ENCODE peak calls at places on chromosome 18, in five cellular contexts. One of them, this sample, is unnamed.

GRCh38 chr18:32775628-32776027 is 2.8 kb upstream of the KLHL14 start:
- DNase-seq in GOT3: no peak
- DNase-seq in endothelial cell of umbilical vein: peak
- DNase-seq in GM04504: no peak
- DNase-seq in brain microvascular endothelial cell: no peak
- DNase-seq in this sample: no peak

GRCh38 chr18:54734059-54734458 is 94.2 kb upstream of the RAB27B start:
- DNase-seq in brain microvascular endothelial cell: peak
- DNase-seq in endothelial cell of umbilical vein: peak
- DNase-seq in GOT3: no peak
- DNase-seq in GM04504: peak
- DNase-seq in this sample: peak

GRCh38 chr18:37956902-37957301 is 391.3 kb upstream of the CELF4 start:
- DNase-seq in endothelial cell of umbilical vein: no peak
- DNase-seq in GM04504: no peak
- DNase-seq in brain microvascular endothelial cell: no peak
- DNase-seq in GOT3: no peak
- DNase-seq in this sample: no peak

GRCh38 chr18:22688877-22689496 is 244.1 kb upstream of the RBBP8 start:
- DNase-seq in brain microvascular endothelial cell: no peak
- DNase-seq in GOT3: no peak
- DNase-seq in endothelial cell of umbilical vein: no peak
- DNase-seq in GM04504: no peak
- DNase-seq in this sample: no peak

GRCh38 chr18:12422936-12423335 is 15.2 kb downstream of the PRELID3A start:
- DNase-seq in endothelial cell of umbilical vein: no peak
- DNase-seq in GM04504: no peak
- DNase-seq in GOT3: no peak
- DNase-seq in brain microvascular endothelial cell: no peak
- DNase-seq in this sample: no peak

GRCh38 chr18:48814490-48815181 is 136.1 kb downstream of the SMAD7 start:
- DNase-seq in GOT3: no peak
- DNase-seq in GM04504: no peak
- DNase-seq in endothelial cell of umbilical vein: no peak
- DNase-seq in brain microvascular endothelial cell: no peak
- DNase-seq in this sample: no peak

GRCh38 chr18:74276609-74277008 is 15.2 kb downstream of the CYB5A start:
- DNase-seq in GOT3: no peak
- DNase-seq in brain microvascular endothelial cell: no peak
- DNase-seq in GM04504: no peak
- DNase-seq in endothelial cell of umbilical vein: no peak
- DNase-seq in this sample: no peak

GRCh38 chr18:58848685-58849084 is 16.0 kb upstream of the ZNF532 start:
- DNase-seq in GM04504: no peak
- DNase-seq in GOT3: no peak
- DNase-seq in endothelial cell of umbilical vein: no peak
- DNase-seq in brain microvascular endothelial cell: peak
- DNase-seq in this sample: no peak

GRCh38 chr18:32349728-32350395 is 120.8 kb downstream of the GAREM1 start:
- DNase-seq in GM04504: peak
- DNase-seq in endothelial cell of umbilical vein: peak
- DNase-seq in brain microvascular endothelial cell: peak
- DNase-seq in GOT3: no peak
- DNase-seq in this sample: peak

GRCh38 chr18:75247601-75248421 is 37.2 kb downstream of the TSHZ1 start:
- DNase-seq in GOT3: no peak
- DNase-seq in GM04504: peak
- DNase-seq in brain microvascular endothelial cell: peak
- DNase-seq in endothelial cell of umbilical vein: peak
- DNase-seq in this sample: peak

GRCh38 chr18:73479472-73479871 is 611.7 kb upstream of the NETO1 start:
- DNase-seq in GOT3: no peak
- DNase-seq in endothelial cell of umbilical vein: no peak
- DNase-seq in GM04504: peak
- DNase-seq in brain microvascular endothelial cell: peak
- DNase-seq in this sample: peak

GRCh38 chr18:55577812-55578539 is 10.0 kb downstream of the TCF4 start:
- DNase-seq in GOT3: no peak
- DNase-seq in endothelial cell of umbilical vein: no peak
- DNase-seq in GM04504: no peak
- DNase-seq in brain microvascular endothelial cell: no peak
- DNase-seq in this sample: no peak

GRCh38 chr18:66640431-66640830 is 36.5 kb upstream of the CDH19 start:
- DNase-seq in brain microvascular endothelial cell: peak
- DNase-seq in GM04504: no peak
- DNase-seq in GOT3: no peak
- DNase-seq in endothelial cell of umbilical vein: peak
- DNase-seq in this sample: peak

GRCh38 chr18:5630057-5630765 is 86.4 kb upstream of the EPB41L3 start:
- DNase-seq in endothelial cell of umbilical vein: peak
- DNase-seq in brain microvascular endothelial cell: no peak
- DNase-seq in GM04504: no peak
- DNase-seq in GOT3: no peak
- DNase-seq in this sample: no peak

GRCh38 chr18:54119524-54120019 is 104.9 kb downstream of the MBD2 start:
- DNase-seq in endothelial cell of umbilical vein: peak
- DNase-seq in GOT3: no peak
- DNase-seq in GM04504: no peak
- DNase-seq in brain microvascular endothelial cell: peak
- DNase-seq in this sample: peak

GRCh38 chr18:29882620-29883019 is 1159.9 kb downstream of the DSC3 start:
- DNase-seq in brain microvascular endothelial cell: no peak
- DNase-seq in GOT3: no peak
- DNase-seq in endothelial cell of umbilical vein: no peak
- DNase-seq in GM04504: no peak
- DNase-seq in this sample: no peak

GRCh38 chr18:63339920-63340484 is 20.4 kb upstream of the BCL2 start:
- DNase-seq in GM04504: no peak
- DNase-seq in endothelial cell of umbilical vein: peak
- DNase-seq in GOT3: no peak
- DNase-seq in brain microvascular endothelial cell: no peak
- DNase-seq in this sample: no peak

GRCh38 chr18:62566199-62566598 is 43.4 kb downstream of the ZCCHC2 start:
- DNase-seq in GM04504: no peak
- DNase-seq in GOT3: no peak
- DNase-seq in endothelial cell of umbilical vein: peak
- DNase-seq in brain microvascular endothelial cell: no peak
- DNase-seq in this sample: no peak

GRCh38 chr18:65754121-65754520 is 3.3 kb downstream of the CDH7 start:
- DNase-seq in endothelial cell of umbilical vein: no peak
- DNase-seq in GM04504: no peak
- DNase-seq in GOT3: no peak
- DNase-seq in brain microvascular endothelial cell: peak
- DNase-seq in this sample: peak

GRCh38 chr18:48801728-48802542 is 148.8 kb downstream of the SMAD7 start:
- DNase-seq in GOT3: no peak
- DNase-seq in brain microvascular endothelial cell: no peak
- DNase-seq in endothelial cell of umbilical vein: no peak
- DNase-seq in GM04504: no peak
- DNase-seq in this sample: no peak

GRCh38 chr18:12839526-12840196 is 44.4 kb downstream of the PTPN2 start:
- DNase-seq in GOT3: no peak
- DNase-seq in GM04504: no peak
- DNase-seq in brain microvascular endothelial cell: no peak
- DNase-seq in endothelial cell of umbilical vein: no peak
- DNase-seq in this sample: no peak

GRCh38 chr18:73564073-73564472 is 583.6 kb downstream of the FBXO15 start:
- DNase-seq in GM04504: no peak
- DNase-seq in brain microvascular endothelial cell: peak
- DNase-seq in GOT3: no peak
- DNase-seq in endothelial cell of umbilical vein: no peak
- DNase-seq in this sample: peak

GRCh38 chr18:49177812-49178211 is 227.0 kb upstream of the SMAD7 start:
- DNase-seq in GM04504: no peak
- DNase-seq in endothelial cell of umbilical vein: no peak
- DNase-seq in GOT3: no peak
- DNase-seq in brain microvascular endothelial cell: no peak
- DNase-seq in this sample: peak

GRCh38 chr18:49924293-49924983 is 111.1 kb upstream of the ACAA2 start:
- DNase-seq in endothelial cell of umbilical vein: no peak
- DNase-seq in GM04504: no peak
- DNase-seq in GOT3: no peak
- DNase-seq in brain microvascular endothelial cell: no peak
- DNase-seq in this sample: no peak

GRCh38 chr18:57466307-57466706 is 31.1 kb downstream of the ONECUT2 start:
- DNase-seq in GM04504: no peak
- DNase-seq in brain microvascular endothelial cell: no peak
- DNase-seq in GOT3: no peak
- DNase-seq in endothelial cell of umbilical vein: no peak
- DNase-seq in this sample: no peak

GRCh38 chr18:77056399-77057015 is 76.1 kb downstream of the MBP start:
- DNase-seq in GOT3: no peak
- DNase-seq in GM04504: no peak
- DNase-seq in brain microvascular endothelial cell: no peak
- DNase-seq in endothelial cell of umbilical vein: no peak
- DNase-seq in this sample: no peak

GRCh38 chr18:3153107-3153704 is 66.6 kb downstream of the MYOM1 start:
- DNase-seq in brain microvascular endothelial cell: no peak
- DNase-seq in GM04504: no peak
- DNase-seq in endothelial cell of umbilical vein: peak
- DNase-seq in GOT3: no peak
- DNase-seq in this sample: no peak

GRCh38 chr18:36179562-36180334 is 7.5 kb upstream of the MOCOS start:
- DNase-seq in endothelial cell of umbilical vein: peak
- DNase-seq in brain microvascular endothelial cell: peak
- DNase-seq in GM04504: no peak
- DNase-seq in GOT3: no peak
- DNase-seq in this sample: no peak

GRCh38 chr18:50803579-50803978 is 16.2 kb downstream of the MRO start:
- DNase-seq in brain microvascular endothelial cell: no peak
- DNase-seq in endothelial cell of umbilical vein: no peak
- DNase-seq in GOT3: no peak
- DNase-seq in GM04504: no peak
- DNase-seq in this sample: no peak

GRCh38 chr18:45617284-45617683 is 2.0 kb downstream of the SLC14A2 start:
- DNase-seq in GOT3: peak
- DNase-seq in GM04504: peak
- DNase-seq in endothelial cell of umbilical vein: no peak
- DNase-seq in brain microvascular endothelial cell: peak
- DNase-seq in this sample: peak

GRCh38 chr18:69402219-69402989 is 1.7 kb downstream of the DOK6 start:
- DNase-seq in brain microvascular endothelial cell: no peak
- DNase-seq in endothelial cell of umbilical vein: no peak
- DNase-seq in GM04504: no peak
- DNase-seq in GOT3: no peak
- DNase-seq in this sample: no peak

GRCh38 chr18:42429208-42429607 is 474.2 kb downstream of the PIK3C3 start:
- DNase-seq in endothelial cell of umbilical vein: no peak
- DNase-seq in GOT3: no peak
- DNase-seq in GM04504: no peak
- DNase-seq in brain microvascular endothelial cell: no peak
- DNase-seq in this sample: no peak